ENCODE peak calls at places on chromosome 19, in eight cellular contexts. D is left kidney; I is fibroblast of lung; Q is KBM-7; C is activated CD4-positive, alpha-beta T cell treated with anti-CD3 and anti-CD28 coated beads for 48 hours; E is Ammon's horn; Z is colonic mucosa; O is heart right ventricle. Y is an unnamed sample.

GRCh38 chr19:38206928-38207327 is 17.1 kb downstream of the DPF1 start:
- DNase-seq in I (no peak), Q (no peak), E (no peak), Z (no peak), C (no peak), D (no peak), O (no peak), Y (no peak)

GRCh38 chr19:33434886-33435705 is 61.6 kb downstream of the CEBPG start:
- DNase-seq in Q (no peak), I (peak; percentile 40), O (no peak), Z (no peak), C (no peak), D (peak; percentile 39), E (no peak), Y (no peak)

GRCh38 chr19:15780595-15781418 is 6.7 kb upstream of the OR10H5 start:
- DNase-seq in O (no peak), D (no peak), E (peak; percentile 9), C (no peak), Q (no peak), I (no peak), Z (peak; percentile 49), Y (peak; percentile 7)

GRCh38 chr19:5893907-5894703 is 9.5 kb downstream of the NDUFA11 start:
- DNase-seq in E (no peak), I (no peak), Q (no peak), D (peak; percentile 71), O (peak; percentile 66), Z (no peak), C (no peak), Y (no peak)

GRCh38 chr19:2083174-2083854 is 12.8 kb downstream of the MOB3A start:
- DNase-seq in E (no peak), C (peak; percentile 74), D (no peak), I (no peak), O (no peak), Q (peak; percentile 88), Z (no peak), Y (peak; percentile 83)

GRCh38 chr19:55287361-55288079 is 3.7 kb downstream of the BRSK1 start:
- DNase-seq in I (no peak), O (no peak), Z (no peak), E (peak; percentile 93), D (no peak), C (no peak), Q (no peak), Y (no peak)

GRCh38 chr19:48946789-48947542 is 7.7 kb upstream of the BAX start:
- DNase-seq in Q (no peak), O (no peak), C (no peak), Z (no peak), D (no peak), I (no peak), E (no peak), Y (no peak)

GRCh38 chr19:5326545-5326944 is 14.1 kb downstream of the PTPRS start:
- DNase-seq in E (no peak), O (no peak), Q (no peak), D (no peak), I (no peak), C (no peak), Z (no peak), Y (no peak)

GRCh38 chr19:13002970-13003540 is 7.8 kb downstream of the NFIX start:
- DNase-seq in I (no peak), D (no peak), E (peak; percentile 53), C (no peak), O (no peak), Q (no peak), Z (peak; percentile 19), Y (no peak)

Y was measured in activated CD8-positive, alpha-beta T cell treated with anti-CD3 and anti-CD28 coated beads for 36 hours.